ENCODE peak calls at places on chromosomes 5 and 9, in seven cellular contexts. P is cardiac muscle cell, R is prostate gland, T is pancreas, Y is small intestine, K is suprapubic skin, V is astrocyte. G is an unnamed sample.
A peak's percentile ranks its signal among the peaks of the same experiment; 100 is the strongest.

GRCh38 chr5:139764250-139764791 is 31.3 kb upstream of the PSD2 start:
- DNase-seq in P (peak; percentile 43), R (no peak), T (no peak), Y (no peak), K (no peak), V (no peak), G (no peak)

GRCh38 chr5:142290574-142291299 is 34.1 kb downstream of the SPRY4 start:
- DNase-seq in P (no peak), R (peak; percentile 26), T (no peak), Y (no peak), K (no peak), V (peak; percentile 56), G (no peak)

GRCh38 chr5:55308254-55308836 is 556 bp downstream of the MTREX start:
- DNase-seq in P (no peak), R (peak; percentile 12), T (no peak), Y (no peak), K (no peak), V (no peak), G (no peak)

GRCh38 chr5:92704590-92704989 is 876.4 kb downstream of the NR2F1-AS1 start:
- DNase-seq in P (no peak), R (no peak), T (no peak), Y (no peak), K (no peak), V (peak; percentile 53), G (no peak)

GRCh38 chr9:107158321-107158720 is 124.8 kb upstream of the RAD23B start:
- DNase-seq in P (peak; percentile 71), R (no peak), T (no peak), Y (peak; percentile 21), K (no peak), V (no peak), G (no peak)

GRCh38 chr5:55572011-55572410 is 37.2 kb upstream of the PLPP1 start:
- DNase-seq in P (no peak), R (no peak), T (no peak), Y (no peak), K (no peak), V (no peak), G (no peak)

GRCh38 chr5:152711996-152712395 is 306.9 kb upstream of the NMUR2 start:
- DNase-seq in P (no peak), R (no peak), T (no peak), Y (no peak), K (no peak), V (peak; percentile 14), G (no peak)

GRCh38 chr9:22005083-22005699 is 3.9 kb downstream of the CDKN2B start:
- DNase-seq in P (peak; percentile 13), R (no peak), T (no peak), Y (peak; percentile 30), K (no peak), V (peak; percentile 47), G (no peak)

GRCh38 chr5:51202161-51202560 is 181.1 kb upstream of the ISL1 start:
- DNase-seq in P (no peak), R (no peak), T (no peak), Y (no peak), K (no peak), V (no peak), G (no peak)

GRCh38 chr9:108191065-108191464 is 664.7 kb downstream of the ACTL7B start:
- DNase-seq in P (no peak), R (no peak), T (no peak), Y (no peak), K (no peak), V (no peak), G (no peak)

GRCh38 chr9:38112010-38112409 is 43.0 kb upstream of the SHB start:
- DNase-seq in P (no peak), R (no peak), T (no peak), Y (no peak), K (peak; percentile 56), V (no peak), G (no peak)

GRCh38 chr5:39019231-39019630 is 55.0 kb downstream of the RICTOR start:
- DNase-seq in P (no peak), R (no peak), T (no peak), Y (no peak), K (no peak), V (no peak), G (no peak)

GRCh38 chr9:128102196-128102595 is 25.3 kb downstream of the PTGES2 start:
- DNase-seq in P (no peak), R (no peak), T (peak; percentile 40), Y (no peak), K (no peak), V (no peak), G (no peak)

GRCh38 chr5:176825234-176825633 is 14.9 kb downstream of the UNC5A start:
- DNase-seq in P (no peak), R (no peak), T (no peak), Y (no peak), K (no peak), V (no peak), G (no peak)

GRCh38 chr5:115542651-115543364 is 1.8 kb downstream of the FEM1C start:
- DNase-seq in P (peak; percentile 8), R (no peak), T (peak; percentile 22), Y (no peak), K (no peak), V (no peak), G (no peak)

GRCh38 chr9:91678807-91679206 is 255.2 kb upstream of the NFIL3 start:
- DNase-seq in P (no peak), R (no peak), T (no peak), Y (no peak), K (no peak), V (no peak), G (no peak)

GRCh38 chr5:72363146-72363802 is 43.1 kb downstream of the PTCD2 start:
- DNase-seq in P (no peak), R (no peak), T (no peak), Y (no peak), K (no peak), V (peak; percentile 86), G (no peak)

GRCh38 chr9:93024646-93024910 is 33.9 kb upstream of the SUSD3 start:
- DNase-seq in P (no peak), R (no peak), T (no peak), Y (no peak), K (no peak), V (no peak), G (no peak)
- H3K36me3 ChIP-seq in P (no peaks in the 10 kb centered on the region), R (no peaks in the 10 kb centered on the region), T (no peaks in the 10 kb centered on the region), Y (peaks cover 2% of the 10 kb centered on the region), K (peaks cover 11% of the 10 kb centered on the region), V (no peaks in the 10 kb centered on the region), G (no peaks in the 10 kb centered on the region)

DNA sequence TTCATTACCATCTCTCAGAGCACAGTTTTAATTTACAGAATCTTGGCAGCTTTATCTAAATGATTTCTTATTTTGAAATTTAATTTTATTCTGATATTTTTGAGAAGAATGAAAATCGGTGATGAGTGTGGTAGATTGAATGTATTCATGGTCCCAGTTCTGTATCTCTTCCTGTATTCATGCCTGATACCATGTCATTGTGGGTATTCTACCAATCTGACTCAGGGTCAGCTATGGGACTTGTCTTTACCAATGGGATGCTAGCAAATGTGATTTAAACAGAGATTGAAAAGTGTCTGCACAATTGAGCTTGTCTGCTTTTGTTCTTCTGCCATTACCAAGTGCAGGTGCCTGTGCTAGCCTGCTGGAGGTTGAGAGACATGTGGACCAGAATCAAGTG is 17.8 kb upstream of the ZNF618 start:
- DNase-seq in P (no peak), R (no peak), T (no peak), Y (no peak), K (no peak), V (no peak), G (no peak)
- H3K4me1 ChIP-seq in P (peaks cover 4% of the 10 kb centered on the region), R (no peaks in the 10 kb centered on the region), T (no peaks in the 10 kb centered on the region), Y (no peaks in the 10 kb centered on the region), K (no peaks in the 10 kb centered on the region), V (no peaks in the 10 kb centered on the region), G (no peaks in the 10 kb centered on the region)

GRCh38 chr5:1938310-1939000 is 55.7 kb upstream of the IRX4 start:
- DNase-seq in P (no peak), R (no peak), T (no peak), Y (no peak), K (no peak), V (no peak), G (no peak)

GRCh38 chr5:1936413-1936812 is 53.7 kb upstream of the IRX4 start:
- DNase-seq in P (no peak), R (no peak), T (no peak), Y (no peak), K (no peak), V (no peak), G (no peak)

GRCh38 chr5:1937590-1937989 is 54.9 kb upstream of the IRX4 start:
- DNase-seq in P (no peak), R (no peak), T (no peak), Y (no peak), K (no peak), V (no peak), G (no peak)

GRCh38 chr5:1934801-1935429 is 52.2 kb upstream of the IRX4 start:
- DNase-seq in P (no peak), R (no peak), T (no peak), Y (no peak), K (no peak), V (no peak), G (no peak)

DNA sequence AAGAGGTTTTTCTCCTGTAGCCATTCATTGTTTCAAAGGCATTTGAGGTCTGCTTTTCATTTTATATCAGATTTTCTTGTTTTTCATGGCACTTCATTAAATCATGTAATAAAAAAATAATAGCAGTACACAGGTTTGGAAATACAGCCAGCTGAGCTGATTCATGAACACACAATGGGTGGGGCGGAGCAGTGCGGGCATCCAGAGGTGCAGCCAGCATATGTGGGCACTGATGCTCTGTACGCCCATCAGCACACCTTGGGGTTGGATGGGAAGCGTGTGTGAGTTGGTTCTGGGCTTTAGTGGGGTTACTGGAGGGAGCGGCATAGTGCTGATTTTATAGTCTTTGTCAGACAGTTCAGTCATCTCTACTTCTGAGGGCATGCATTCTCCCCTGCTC is 54.2 kb upstream of the IRX4 start:
- DNase-seq in P (no peak), R (no peak), T (no peak), Y (no peak), K (no peak), V (no peak), G (no peak)
- H3K27me3 ChIP-seq in P (peaks cover 6% of the 10 kb centered on the region), R (no peaks in the 10 kb centered on the region), T (no peaks in the 10 kb centered on the region), Y (no peaks in the 10 kb centered on the region), K (peaks cover 3% of the 10 kb centered on the region), V (peaks cover 4% of the 10 kb centered on the region), G (no peaks in the 10 kb centered on the region)

GRCh38 chr5:172356047-172356446 is 72.5 kb upstream of the UBTD2 start:
- DNase-seq in P (no peak), R (no peak), T (no peak), Y (no peak), K (no peak), V (no peak), G (no peak)

GRCh38 chr5:172353271-172353807 is 69.8 kb upstream of the UBTD2 start:
- DNase-seq in P (no peak), R (no peak), T (no peak), Y (no peak), K (no peak), V (no peak), G (no peak)

GRCh38 chr5:172358345-172358744 is 74.8 kb upstream of the UBTD2 start:
- DNase-seq in P (no peak), R (no peak), T (no peak), Y (no peak), K (no peak), V (no peak), G (no peak)

GRCh38 chr5:172361566-172362238 is 78.1 kb upstream of the UBTD2 start:
- DNase-seq in P (no peak), R (no peak), T (no peak), Y (no peak), K (peak; percentile 94), V (peak; percentile 88), G (no peak)

DNA sequence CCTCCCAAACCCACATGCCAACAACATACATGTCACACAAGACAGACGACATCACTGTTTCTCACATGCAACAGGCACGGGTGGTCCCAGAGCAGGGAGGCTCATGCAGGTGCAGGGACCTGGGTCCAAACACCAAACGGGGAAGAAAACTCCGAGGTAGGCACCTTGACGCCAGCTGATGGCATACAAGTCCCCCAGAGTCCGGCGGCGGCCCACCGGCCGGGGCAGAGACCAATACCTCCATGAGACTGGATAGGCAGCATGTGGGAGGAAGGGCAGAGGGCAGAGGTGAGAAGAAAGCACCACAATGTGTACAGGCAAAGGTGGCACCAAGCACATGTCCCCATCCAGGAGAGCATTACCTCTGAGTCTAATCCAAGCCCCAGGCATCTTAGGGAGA is 73.0 kb upstream of the UBTD2 start:
- DNase-seq in P (no peak), R (no peak), T (no peak), Y (no peak), K (no peak), V (no peak), G (no peak)
- H3K36me3 ChIP-seq in P (peaks cover 3% of the 10 kb centered on the region), R (no peaks in the 10 kb centered on the region), T (no peaks in the 10 kb centered on the region), Y (peaks cover 6% of the 10 kb centered on the region), K (peaks cover 84% of the 10 kb centered on the region), V (peaks cover 35% of the 10 kb centered on the region), G (peaks cover 27% of the 10 kb centered on the region)